ENCODE peak calls at places on chromosomes 6 and 20, in eight cellular contexts. One of them, this sample, is unnamed. For H3K4me1, the result is how much of the 10 kb centered on the place peaks cover.

GRCh38 chr20:400121-400450 is 8.0 kb upstream of the RBCK1 start:
- DNase-seq in psoas muscle: no peak
- DNase-seq in neuronal stem cell: no peak
- DNase-seq in adrenal gland: no peak
- DNase-seq in heart right ventricle: no peak
- DNase-seq in fibroblast of lung: no peak
- DNase-seq in tibial artery: no peak
- DNase-seq in GM23338: no peak
- DNase-seq in this sample: no peak

GRCh38 chr6:106039836-106040592 is 46.1 kb upstream of the PRDM1 start:
- DNase-seq in psoas muscle: no peak
- DNase-seq in neuronal stem cell: no peak
- DNase-seq in adrenal gland: no peak
- DNase-seq in heart right ventricle: no peak
- DNase-seq in fibroblast of lung: no peak
- DNase-seq in tibial artery: no peak
- DNase-seq in GM23338: no peak
- DNase-seq in this sample: no peak

GRCh38 chr6:5112065-5112799 is 27.1 kb downstream of the PPP1R3G start:
- DNase-seq in psoas muscle: no peak
- DNase-seq in neuronal stem cell: no peak
- DNase-seq in adrenal gland: peak
- DNase-seq in heart right ventricle: no peak
- DNase-seq in fibroblast of lung: no peak
- DNase-seq in tibial artery: no peak
- DNase-seq in GM23338: no peak
- DNase-seq in this sample: no peak

GRCh38 chr6:90413867-90414266 is 117.2 kb upstream of the BACH2 start:
- DNase-seq in psoas muscle: no peak
- DNase-seq in neuronal stem cell: no peak
- DNase-seq in adrenal gland: no peak
- DNase-seq in heart right ventricle: peak
- DNase-seq in fibroblast of lung: peak
- DNase-seq in tibial artery: no peak
- DNase-seq in GM23338: peak
- DNase-seq in this sample: no peak

GRCh38 chr6:53056273-53056672 is 8.9 kb upstream of the FBXO9 start:
- DNase-seq in psoas muscle: no peak
- DNase-seq in neuronal stem cell: no peak
- DNase-seq in adrenal gland: no peak
- DNase-seq in heart right ventricle: no peak
- DNase-seq in fibroblast of lung: no peak
- DNase-seq in tibial artery: no peak
- DNase-seq in GM23338: no peak
- DNase-seq in this sample: no peak

GRCh38 chr20:43590392-43591303 is at the start of gene IFT52:
- DNase-seq in psoas muscle: peak
- DNase-seq in neuronal stem cell: peak
- DNase-seq in adrenal gland: peak
- DNase-seq in heart right ventricle: peak
- DNase-seq in fibroblast of lung: peak
- DNase-seq in tibial artery: peak
- DNase-seq in GM23338: peak
- DNase-seq in this sample: peak

GRCh38 chr6:36290668-36291620 is 21.1 kb downstream of the PNPLA1 start:
- DNase-seq in psoas muscle: no peak
- DNase-seq in neuronal stem cell: no peak
- DNase-seq in adrenal gland: peak
- DNase-seq in heart right ventricle: no peak
- DNase-seq in fibroblast of lung: peak
- DNase-seq in tibial artery: no peak
- DNase-seq in GM23338: no peak
- DNase-seq in this sample: no peak

GRCh38 chr6:90436403-90436802 is 139.8 kb upstream of the BACH2 start:
- DNase-seq in psoas muscle: no peak
- DNase-seq in neuronal stem cell: no peak
- DNase-seq in adrenal gland: no peak
- DNase-seq in heart right ventricle: no peak
- DNase-seq in fibroblast of lung: no peak
- DNase-seq in tibial artery: no peak
- DNase-seq in GM23338: no peak
- DNase-seq in this sample: no peak

GRCh38 chr20:40640667-40641066 is 48.4 kb downstream of the MAFB start:
- DNase-seq in psoas muscle: no peak
- DNase-seq in neuronal stem cell: no peak
- DNase-seq in adrenal gland: no peak
- DNase-seq in heart right ventricle: no peak
- DNase-seq in fibroblast of lung: no peak
- DNase-seq in tibial artery: no peak
- DNase-seq in GM23338: no peak
- DNase-seq in this sample: no peak

GRCh38 chr20:31915491-31916280 is 36.2 kb downstream of the PDRG1 start:
- DNase-seq in psoas muscle: no peak
- DNase-seq in neuronal stem cell: no peak
- DNase-seq in adrenal gland: no peak
- DNase-seq in heart right ventricle: no peak
- DNase-seq in fibroblast of lung: no peak
- DNase-seq in tibial artery: no peak
- DNase-seq in GM23338: no peak
- DNase-seq in this sample: no peak

GRCh38 chr6:106084106-106084963 is 1.8 kb upstream of the PRDM1 start:
- DNase-seq in psoas muscle: no peak
- DNase-seq in neuronal stem cell: no peak
- DNase-seq in adrenal gland: no peak
- DNase-seq in heart right ventricle: peak
- DNase-seq in fibroblast of lung: peak
- DNase-seq in tibial artery: no peak
- DNase-seq in GM23338: peak
- DNase-seq in this sample: no peak

GRCh38 chr6:108559884-108560462 is 744 bp upstream of the FOXO3 start:
- DNase-seq in psoas muscle: peak
- DNase-seq in neuronal stem cell: peak
- DNase-seq in adrenal gland: peak
- DNase-seq in heart right ventricle: peak
- DNase-seq in fibroblast of lung: peak
- DNase-seq in tibial artery: peak
- DNase-seq in GM23338: peak
- DNase-seq in this sample: peak

GRCh38 chr6:87541726-87542125 is 48.1 kb downstream of the RARS2 start:
- DNase-seq in psoas muscle: no peak
- DNase-seq in neuronal stem cell: no peak
- DNase-seq in adrenal gland: no peak
- DNase-seq in heart right ventricle: no peak
- DNase-seq in fibroblast of lung: no peak
- DNase-seq in tibial artery: no peak
- DNase-seq in GM23338: no peak
- DNase-seq in this sample: no peak

GRCh38 chr6:140183881-140184280 is 809.4 kb upstream of the CITED2 start:
- DNase-seq in psoas muscle: no peak
- DNase-seq in neuronal stem cell: no peak
- DNase-seq in adrenal gland: no peak
- DNase-seq in heart right ventricle: no peak
- DNase-seq in fibroblast of lung: no peak
- DNase-seq in tibial artery: no peak
- DNase-seq in GM23338: no peak
- DNase-seq in this sample: no peak

GRCh38 chr6:42556462-42556861 is 7.4 kb upstream of the UBR2 start:
- DNase-seq in psoas muscle: no peak
- DNase-seq in neuronal stem cell: no peak
- DNase-seq in adrenal gland: no peak
- DNase-seq in heart right ventricle: no peak
- DNase-seq in fibroblast of lung: no peak
- DNase-seq in tibial artery: no peak
- DNase-seq in GM23338: no peak
- DNase-seq in this sample: no peak

GRCh38 chr6:77463881-77464867 is 883 bp upstream of the HTR1B start:
- DNase-seq in psoas muscle: peak
- DNase-seq in neuronal stem cell: peak
- DNase-seq in adrenal gland: peak
- DNase-seq in heart right ventricle: no peak
- DNase-seq in fibroblast of lung: no peak
- DNase-seq in tibial artery: peak
- DNase-seq in GM23338: peak
- DNase-seq in this sample: no peak

GRCh38 chr6:24974182-24975171 is 38.7 kb upstream of the RIPOR2 start:
- DNase-seq in psoas muscle: no peak
- DNase-seq in neuronal stem cell: no peak
- DNase-seq in adrenal gland: no peak
- DNase-seq in heart right ventricle: no peak
- DNase-seq in fibroblast of lung: no peak
- DNase-seq in tibial artery: no peak
- DNase-seq in GM23338: no peak
- DNase-seq in this sample: no peak

GRCh38 chr6:138107752-138108592 is 753 bp upstream of the PERP start:
- DNase-seq in psoas muscle: no peak
- DNase-seq in neuronal stem cell: no peak
- DNase-seq in adrenal gland: no peak
- DNase-seq in heart right ventricle: no peak
- DNase-seq in fibroblast of lung: no peak
- DNase-seq in tibial artery: no peak
- DNase-seq in GM23338: peak
- DNase-seq in this sample: no peak

GRCh38 chr6:47897233-47897632 is 115.4 kb downstream of the OPN5 start:
- DNase-seq in psoas muscle: no peak
- DNase-seq in neuronal stem cell: no peak
- DNase-seq in adrenal gland: no peak
- DNase-seq in heart right ventricle: no peak
- DNase-seq in fibroblast of lung: no peak
- DNase-seq in tibial artery: no peak
- DNase-seq in GM23338: no peak
- DNase-seq in this sample: no peak

GRCh38 chr6:110885526-110885925 is 10.9 kb downstream of the AMD1 start:
- DNase-seq in psoas muscle: no peak
- DNase-seq in neuronal stem cell: no peak
- DNase-seq in adrenal gland: no peak
- DNase-seq in heart right ventricle: no peak
- DNase-seq in fibroblast of lung: no peak
- DNase-seq in tibial artery: no peak
- DNase-seq in GM23338: no peak
- DNase-seq in this sample: no peak
- H3K27ac ChIP-seq in psoas muscle: no peak
- H3K27ac ChIP-seq in neuronal stem cell: no peak
- H3K27ac ChIP-seq in adrenal gland: no peak
- H3K27ac ChIP-seq in heart right ventricle: no peak
- H3K27ac ChIP-seq in fibroblast of lung: no peak
- H3K27ac ChIP-seq in tibial artery: no peak
- H3K27ac ChIP-seq in GM23338: peak
- H3K27ac ChIP-seq in this sample: peak

DNA sequence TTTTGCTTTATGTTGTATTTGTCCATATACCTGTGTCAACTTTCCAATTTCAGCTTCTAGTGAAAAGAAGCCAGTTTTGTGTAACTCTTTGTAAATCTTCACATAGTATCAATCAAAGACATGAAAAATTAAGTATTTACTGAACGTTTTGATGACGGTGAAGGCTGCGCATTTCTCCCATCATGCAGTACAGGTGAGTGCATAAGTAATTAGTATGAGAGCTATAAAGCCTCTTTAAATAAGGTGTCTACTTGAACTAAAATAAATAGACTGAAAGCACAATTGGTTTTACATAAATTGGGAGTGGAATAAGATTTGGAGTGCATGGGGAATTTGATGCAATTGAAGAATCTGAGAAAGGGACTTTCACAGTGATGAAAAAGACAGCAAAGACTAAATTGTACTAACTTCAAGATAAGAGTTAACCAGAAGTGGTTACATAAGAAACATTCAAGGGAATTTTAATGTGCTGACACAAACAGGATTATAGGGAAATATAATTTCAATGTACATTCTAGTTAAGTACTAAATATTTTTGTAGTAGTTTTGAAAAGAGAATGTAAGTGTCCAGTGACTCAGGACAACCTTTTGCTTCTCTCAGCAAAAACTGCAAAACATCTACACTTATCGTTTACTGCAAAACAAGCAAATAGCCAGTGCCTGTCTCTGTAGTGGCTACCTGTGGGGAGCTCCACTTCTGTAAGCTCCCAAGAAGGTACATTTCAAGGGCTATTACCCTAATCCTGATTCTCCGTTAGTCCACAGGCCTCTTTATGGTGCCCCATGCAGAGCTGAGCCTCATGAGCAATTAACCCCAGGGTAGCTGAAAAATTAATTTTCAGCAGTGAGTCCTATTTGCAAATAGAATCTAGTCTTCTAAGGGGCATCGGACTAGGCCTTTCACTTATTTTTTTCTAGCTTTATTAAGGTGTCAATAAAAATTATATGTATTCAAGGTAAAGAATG is 13.0 kb downstream of the TENT5A start:
- DNase-seq in psoas muscle: no peak
- DNase-seq in neuronal stem cell: no peak
- DNase-seq in adrenal gland: no peak
- DNase-seq in heart right ventricle: no peak
- DNase-seq in fibroblast of lung: no peak
- DNase-seq in tibial artery: no peak
- DNase-seq in GM23338: no peak
- DNase-seq in this sample: no peak
- H3K4me1 ChIP-seq in psoas muscle: under half
- H3K4me1 ChIP-seq in neuronal stem cell: under half
- H3K4me1 ChIP-seq in adrenal gland: under half
- H3K4me1 ChIP-seq in heart right ventricle: under half
- H3K4me1 ChIP-seq in fibroblast of lung: under half
- H3K4me1 ChIP-seq in tibial artery: under half
- H3K4me1 ChIP-seq in GM23338: under half
- H3K4me1 ChIP-seq in this sample: under half

DNA sequence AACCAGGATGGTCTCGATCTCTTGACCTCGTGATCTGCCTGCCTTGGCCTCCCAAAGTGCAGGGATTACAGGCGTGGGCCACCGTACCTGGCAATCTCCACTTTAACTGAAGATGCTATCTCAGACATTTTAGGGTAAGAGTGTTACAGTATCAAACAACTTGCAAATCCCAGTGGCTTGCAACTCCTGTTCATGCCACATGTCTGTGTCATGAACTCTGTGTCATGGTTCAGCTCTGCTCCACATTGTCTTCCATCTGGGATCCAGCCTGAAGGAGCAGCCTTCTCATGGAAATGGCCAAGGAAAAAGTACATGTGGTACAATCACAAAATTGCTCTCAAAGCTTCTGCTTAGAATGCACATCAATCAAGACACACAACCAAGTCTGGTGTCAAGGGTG is 114.9 kb downstream of the MAP3K5 start:
- DNase-seq in psoas muscle: no peak
- DNase-seq in neuronal stem cell: no peak
- DNase-seq in adrenal gland: no peak
- DNase-seq in heart right ventricle: no peak
- DNase-seq in fibroblast of lung: no peak
- DNase-seq in tibial artery: no peak
- DNase-seq in GM23338: no peak
- DNase-seq in this sample: no peak
- H3K27ac ChIP-seq in psoas muscle: no peak
- H3K27ac ChIP-seq in neuronal stem cell: no peak
- H3K27ac ChIP-seq in adrenal gland: no peak
- H3K27ac ChIP-seq in heart right ventricle: no peak
- H3K27ac ChIP-seq in fibroblast of lung: no peak
- H3K27ac ChIP-seq in tibial artery: no peak
- H3K27ac ChIP-seq in GM23338: no peak
- H3K27ac ChIP-seq in this sample: no peak

GRCh38 chr6:3349388-3350251 is 90.9 kb downstream of the PSMG4 start:
- DNase-seq in psoas muscle: no peak
- DNase-seq in neuronal stem cell: no peak
- DNase-seq in adrenal gland: no peak
- DNase-seq in heart right ventricle: no peak
- DNase-seq in fibroblast of lung: no peak
- DNase-seq in tibial artery: no peak
- DNase-seq in GM23338: no peak
- DNase-seq in this sample: no peak
- H3K4me1 ChIP-seq in psoas muscle: under half
- H3K4me1 ChIP-seq in neuronal stem cell: half or more
- H3K4me1 ChIP-seq in adrenal gland: under half
- H3K4me1 ChIP-seq in heart right ventricle: under half
- H3K4me1 ChIP-seq in fibroblast of lung: under half
- H3K4me1 ChIP-seq in tibial artery: under half
- H3K4me1 ChIP-seq in GM23338: under half
- H3K4me1 ChIP-seq in this sample: under half